ENCODE peak calls at places on chromosomes 6 and 20, in six cellular contexts. G is kidney, P is esophagus muscularis mucosa, W is WTC11, O is right atrium auricular region, S is fibroblast of pulmonary artery. X is an unnamed sample.

GRCh38 chr20:25196701-25197120 is 1.2 kb downstream of the ENTPD6 start:
- DNase-seq in W (no peak), O (no peak), G (no peak), S (no peak), P (no peak), X (peak; percentile 27)

GRCh38 chr20:37943501-37944455 is 40.9 kb downstream of the VSTM2L start:
- DNase-seq in P (peak; percentile 81), W (peak; percentile 50), S (no peak), G (no peak), O (peak; percentile 38), X (no peak)

GRCh38 chr20:44856847-44857448 is 28.6 kb upstream of the YWHAB start:
- DNase-seq in W (no peak), G (no peak), S (no peak), P (peak; percentile 66), O (no peak), X (no peak)

GRCh38 chr6:125377621-125378020 is 75.9 kb upstream of the HDDC2 start:
- DNase-seq in W (no peak), O (no peak), P (no peak), S (peak; percentile 67), G (no peak), X (no peak)

GRCh38 chr20:49344975-49345374 is 67.1 kb upstream of the ZNFX1 start:
- DNase-seq in G (no peak), S (peak; percentile 96), O (peak; percentile 78), P (peak; percentile 93), W (no peak), X (no peak)

GRCh38 chr6:16426241-16426640 is 187.9 kb downstream of the GMPR start:
- DNase-seq in O (no peak), P (no peak), S (no peak), G (no peak), W (no peak), X (no peak)

GRCh38 chr20:5947276-5947675 is 3.1 kb downstream of the TRMT6 start:
- DNase-seq in S (no peak), G (no peak), O (no peak), P (no peak), W (no peak), X (peak; percentile 66)

GRCh38 chr6:33415831-33416230 is 2.1 kb downstream of the CUTA start:
- DNase-seq in O (no peak), P (no peak), G (no peak), W (no peak), S (no peak), X (no peak)

GRCh38 chr20:3614509-3614908 is 48.7 kb downstream of the GFRA4 start:
- DNase-seq in W (no peak), O (no peak), G (no peak), P (peak; percentile 17), S (no peak), X (no peak)

GRCh38 chr6:17941318-17941717 is 46.1 kb downstream of the KIF13A start:
- DNase-seq in P (no peak), S (no peak), O (no peak), G (no peak), W (no peak), X (no peak)

GRCh38 chr6:41723936-41724637 is 11.3 kb downstream of the TFEB start:
- DNase-seq in G (peak; percentile 59), W (no peak), P (no peak), O (no peak), S (no peak), X (no peak)

GRCh38 chr20:51928931-51929330 is 126.6 kb upstream of the SALL4 start:
- DNase-seq in O (no peak), G (no peak), W (no peak), S (peak; percentile 5), P (no peak), X (no peak)

GRCh38 chr6:100833972-100834574 is 47.1 kb downstream of the ASCC3 start:
- DNase-seq in S (no peak), W (no peak), O (no peak), P (no peak), G (no peak), X (no peak)

GRCh38 chr6:137571854-137572253 is 77.7 kb upstream of the OLIG3 start:
- DNase-seq in W (peak; percentile 73), G (no peak), O (no peak), P (no peak), S (peak; percentile 21), X (peak; percentile 80)

GRCh38 chr20:23179766-23180403 is 93.8 kb upstream of the CD93 start:
- DNase-seq in P (peak; percentile 74), G (no peak), O (no peak), S (no peak), W (no peak), X (no peak)

GRCh38 chr20:23174821-23175220 is 88.7 kb upstream of the CD93 start:
- DNase-seq in W (no peak), O (no peak), P (no peak), G (no peak), S (no peak), X (no peak)

GRCh38 chr20:23180451-23180921 is 94.4 kb upstream of the CD93 start:
- DNase-seq in P (peak; percentile 82), S (no peak), O (no peak), G (peak; percentile 85), W (no peak), X (no peak)

DNA sequence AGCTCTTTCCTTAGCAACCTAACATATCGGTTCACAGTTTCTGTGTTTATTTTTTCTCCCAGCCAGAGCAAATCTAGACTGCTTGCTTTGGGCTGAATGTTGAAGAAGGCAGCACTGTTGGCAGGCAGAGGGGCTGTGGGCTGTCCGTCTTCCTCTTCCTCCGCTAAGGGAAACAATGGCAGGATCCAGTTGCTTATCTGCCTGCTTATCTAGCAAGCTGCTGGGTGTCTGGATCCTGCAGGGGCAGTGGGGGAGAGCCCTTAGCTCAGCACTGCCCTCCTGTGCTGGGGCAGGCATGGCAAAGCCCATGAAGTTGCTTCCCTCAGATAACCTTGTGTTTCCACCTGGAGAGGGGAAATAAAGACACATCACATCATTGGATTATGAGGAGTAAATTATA is 92.7 kb upstream of the CD93 start:
- DNase-seq in P (peak; percentile 70), S (no peak), G (peak; percentile 63), W (no peak), O (no peak), X (no peak)
- TF ChIP-seq CTCF in P (peak; percentile 22), S (peak; percentile 34), G (peak; percentile 16), W (no peak), O (peak; percentile 54), X (no peak)

DNA sequence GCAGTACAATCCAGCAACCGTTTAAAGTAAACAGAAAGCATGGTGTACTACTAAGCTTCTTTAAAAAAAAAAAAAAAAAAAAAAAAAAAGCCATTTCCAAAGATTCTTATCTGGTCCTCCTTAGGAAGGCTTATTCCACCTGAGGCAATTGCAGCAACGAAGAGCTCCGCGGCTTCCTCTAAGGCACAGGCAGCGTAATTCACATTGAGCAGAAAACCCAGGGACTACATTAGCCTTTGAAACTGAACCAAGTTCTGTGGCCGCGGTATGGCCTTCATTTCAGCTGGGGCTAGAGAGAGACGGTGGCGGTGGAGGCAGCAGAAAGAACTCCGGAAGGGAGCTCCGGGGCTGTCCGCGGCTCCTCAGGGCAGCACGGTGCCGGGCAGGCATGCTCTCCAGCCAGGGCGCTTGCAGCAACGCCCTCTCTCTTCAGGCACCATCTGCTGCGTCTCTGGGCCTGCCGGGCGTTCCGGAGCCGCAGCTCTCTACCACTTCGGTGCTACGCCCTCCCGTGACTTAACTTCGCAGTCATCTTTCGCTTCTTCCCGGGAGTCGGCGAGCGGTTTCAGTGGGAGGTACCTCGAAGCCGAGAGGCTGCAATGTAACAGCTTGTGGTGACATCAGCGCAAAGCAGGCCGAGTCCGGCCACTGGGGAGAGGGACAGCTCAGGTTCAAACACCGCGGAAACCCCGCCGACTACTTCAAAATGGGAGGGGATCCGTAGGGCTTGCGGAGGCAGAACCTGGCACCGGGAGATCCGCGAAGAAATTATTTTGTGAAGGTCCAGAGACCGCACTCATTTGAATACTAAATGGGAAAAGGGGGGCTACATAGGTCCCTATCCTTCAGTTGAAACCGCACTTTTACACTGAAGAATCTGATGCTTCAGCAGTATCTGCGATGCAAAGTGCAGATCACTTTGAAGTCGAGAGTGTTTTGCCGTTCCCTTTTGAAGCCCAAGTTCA is 100.0 kb downstream of the DST start:
- DNase-seq in S (peak; percentile 98), O (peak; percentile 96), W (peak; percentile 92), G (peak; percentile 98), P (peak; percentile 98), X (peak; percentile 81)
- TF ChIP-seq CTCF in S (peak; percentile 25), O (peak; percentile 81), W (no peak), G (peak; percentile 17), P (peak; percentile 44), X (no peak)

GRCh38 chr6:5580736-5581568 is 319.6 kb downstream of the FARS2 start:
- DNase-seq in W (no peak), S (no peak), P (no peak), O (no peak), G (no peak), X (peak; percentile 43)
- TF ChIP-seq CTCF in W (no peak), S (no peak), P (no peak), O (no peak), G (no peak), X (no peak)

GRCh38 chr20:17653835-17654648 is 28.0 kb downstream of the RRBP1 start:
- DNase-seq in G (no peak), W (no peak), O (no peak), P (no peak), S (no peak), X (no peak)

GRCh38 chr20:17652411-17652810 is 29.6 kb downstream of the RRBP1 start:
- DNase-seq in O (no peak), W (no peak), S (no peak), P (no peak), G (no peak), X (no peak)

GRCh38 chr20:17650301-17650761 is 31.7 kb downstream of the RRBP1 start:
- DNase-seq in O (no peak), G (no peak), S (no peak), W (no peak), P (no peak), X (no peak)

GRCh38 chr20:17650816-17651760 is 31.0 kb downstream of the RRBP1 start:
- DNase-seq in G (peak; percentile 26), S (peak; percentile 46), W (no peak), P (no peak), O (no peak), X (no peak)

GRCh38 chr20:17651761-17652388 is 30.2 kb downstream of the RRBP1 start:
- DNase-seq in S (no peak), G (no peak), O (no peak), P (no peak), W (no peak), X (peak; percentile 16)
- TF ChIP-seq CTCF in S (no peak), G (peak; percentile 6), O (no peak), P (no peak), W (no peak), X (no peak)

GRCh38 chr6:89299451-89299850 is 15.6 kb downstream of the GABRR2 start:
- DNase-seq in G (no peak), S (peak; percentile 25), O (no peak), W (no peak), P (peak; percentile 84), X (no peak)
- TF ChIP-seq CTCF in G (no peak), S (peak; percentile 29), O (no peak), W (peak; percentile 41), P (no peak), X (no peak)

GRCh38 chr20:1325173-1326030 is 3.5 kb downstream of the SDCBP2 start:
- DNase-seq in G (peak; percentile 99), P (peak; percentile 99), S (peak; percentile 99), O (peak; percentile 98), W (peak; percentile 96), X (peak; percentile 99)
- TF ChIP-seq CTCF in G (no peak), P (peak; percentile 25), S (no peak), O (peak; percentile 35), W (no peak), X (no peak)

GRCh38 chr6:20564269-20564668 is 30.0 kb downstream of the CDKAL1 start:
- DNase-seq in G (no peak), O (no peak), W (no peak), S (peak; percentile 61), P (no peak), X (no peak)
- TF ChIP-seq CTCF in G (peak; percentile 50), O (peak; percentile 75), W (peak; percentile 51), S (peak; percentile 44), P (peak; percentile 67), X (peak; percentile 68)

X was measured in activated CD8-positive, alpha-beta T cell treated with anti-CD3 and anti-CD28 coated beads for 36 hours.